ENCODE peak calls at places on chromosomes 3 and 15, in six cellular contexts. H is mesothelial cell of epicardium, V is HL-60, M is cardiac fibroblast, W is fibroblast of lung, Q is osteoblast. D is an unnamed sample.

GRCh38 chr15:98719169-98719515 is 70.8 kb downstream of the IGF1R start:
- DNase-seq in V (no peak), Q (no peak), H (no peak), M (peak; percentile 25), W (peak; percentile 59), D (no peak)

GRCh38 chr3:102235679-102236078 is 199.1 kb upstream of the ZPLD1 start:
- DNase-seq in W (no peak), Q (no peak), V (no peak), M (peak; percentile 23), H (no peak), D (no peak)

GRCh38 chr3:159637895-159638542 is 350.6 kb upstream of the IL12A start:
- DNase-seq in Q (no peak), M (peak; percentile 50), W (peak; percentile 82), H (no peak), V (no peak), D (no peak)

GRCh38 chr3:125166581-125166980 is 46.0 kb downstream of the SLC12A8 start:
- DNase-seq in H (no peak), V (no peak), M (no peak), Q (no peak), W (no peak), D (no peak)

GRCh38 chr3:52149726-52150125 is 4.5 kb downstream of the POC1A start:
- DNase-seq in W (no peak), V (no peak), H (no peak), M (no peak), Q (no peak), D (no peak)

GRCh38 chr3:186356152-186356551 is 5.9 kb downstream of the DGKG start:
- DNase-seq in M (no peak), H (no peak), W (no peak), Q (no peak), V (no peak), D (no peak)

GRCh38 chr3:182440101-182440500 is 353.2 kb upstream of the ATP11B start:
- DNase-seq in H (no peak), M (no peak), Q (no peak), V (no peak), W (no peak), D (no peak)

GRCh38 chr3:192915724-192916123 is 1.9 kb downstream of the MB21D2 start:
- DNase-seq in M (peak; percentile 56), W (peak; percentile 41), V (no peak), H (no peak), Q (no peak), D (no peak)

GRCh38 chr15:20340331-20340811 is 201.2 kb downstream of the GOLGA6L6 start:
- DNase-seq in W (no peak), H (peak; percentile 92), V (no peak), M (no peak), Q (peak; percentile 92), D (no peak)

GRCh38 chr3:126342991-126343661 is 14.1 kb downstream of the KLF15 start:
- DNase-seq in H (peak; percentile 15), V (no peak), W (no peak), Q (peak; percentile 82), M (no peak), D (no peak)
- TF ChIP-seq CTCF in H (no peak), V (no peak), W (no peak), Q (no peak), M (peak; percentile 2), D (no peak)

DNA sequence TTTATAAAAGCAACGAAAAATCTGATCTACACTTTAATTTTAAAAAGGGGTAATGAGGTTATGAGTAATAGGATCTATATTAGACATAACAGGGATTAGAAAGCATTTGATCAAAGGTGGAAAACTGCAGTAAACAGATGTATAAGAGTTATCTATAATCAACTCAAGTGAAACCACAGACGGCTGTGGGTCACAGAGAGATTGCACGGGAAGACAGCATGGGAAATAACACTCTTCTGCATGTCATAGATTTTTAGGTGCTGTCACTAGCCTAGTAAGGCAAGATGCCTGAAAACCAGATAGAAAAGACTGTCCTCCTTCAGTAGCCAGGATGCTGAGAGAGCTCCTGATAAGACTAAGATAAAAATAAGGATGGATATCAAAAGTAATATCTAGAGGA is 1.8 kb downstream of the LYSMD2 start:
- DNase-seq in H (no peak), V (no peak), Q (no peak), W (no peak), M (no peak), D (no peak)
- TF ChIP-seq CTCF in H (no peak), V (no peak), Q (no peak), W (no peak), M (no peak), D (no peak)

GRCh38 chr3:197996855-197997254 is 36.8 kb downstream of the LMLN start:
- DNase-seq in Q (no peak), H (no peak), V (no peak), W (no peak), M (no peak), D (no peak)

GRCh38 chr3:197997936-197998335 is 37.9 kb downstream of the LMLN start:
- DNase-seq in Q (no peak), M (no peak), V (no peak), W (no peak), H (no peak), D (no peak)

GRCh38 chr3:197989651-197990050 is 29.6 kb downstream of the LMLN start:
- DNase-seq in W (no peak), V (no peak), H (no peak), Q (no peak), M (no peak), D (no peak)

GRCh38 chr3:197994736-197995135 is 34.7 kb downstream of the LMLN start:
- DNase-seq in W (no peak), V (no peak), H (no peak), Q (no peak), M (no peak), D (no peak)
- TF ChIP-seq CTCF in W (no peak), V (no peak), H (no peak), Q (no peak), M (no peak), D (no peak)

GRCh38 chr3:69145688-69146087 is 23.3 kb upstream of the LMOD3 start:
- DNase-seq in V (no peak), W (no peak), H (no peak), M (no peak), Q (no peak), D (no peak)
- TF ChIP-seq CTCF in V (no peak), W (no peak), H (no peak), M (no peak), Q (no peak), D (no peak)

GRCh38 chr15:68277605-68278344 is at the start of gene FEM1B:
- DNase-seq in H (peak; percentile 76), V (peak; percentile 90), W (peak; percentile 93), Q (peak; percentile 94), M (peak; percentile 95), D (peak; percentile 82)
- TF ChIP-seq CTCF in H (peak; percentile 8), V (no peak), W (no peak), Q (no peak), M (no peak), D (no peak)

GRCh38 chr15:61091229-61091628 is 137.9 kb downstream of the RORA start:
- DNase-seq in V (no peak), H (no peak), Q (no peak), M (no peak), W (no peak), D (no peak)
- TF ChIP-seq CTCF in V (no peak), H (no peak), Q (no peak), M (no peak), W (no peak), D (no peak)

DNA sequence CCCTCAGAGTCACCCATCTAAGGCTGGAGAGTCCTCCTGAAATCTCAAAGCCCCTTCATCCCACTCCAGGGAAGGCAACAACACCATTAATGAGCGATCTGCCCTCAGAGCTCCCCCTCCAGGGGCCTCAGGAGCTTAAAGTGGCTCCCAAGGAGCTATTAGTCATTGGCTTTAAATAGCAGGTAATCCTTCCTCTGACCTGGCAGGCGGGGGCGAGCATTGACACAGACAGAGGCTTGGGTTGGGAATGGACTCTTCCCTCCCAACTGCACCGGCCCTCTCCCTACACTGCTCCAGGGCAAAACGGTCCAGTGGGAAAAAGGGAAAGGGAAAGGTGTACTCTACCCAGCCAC is 1.4 kb downstream of the MFGE8 start:
- DNase-seq in W (peak; percentile 78), M (peak; percentile 48), Q (peak; percentile 87), V (no peak), H (no peak), D (no peak)
- TF ChIP-seq CTCF in W (no peak), M (no peak), Q (no peak), V (no peak), H (no peak), D (no peak)

GRCh38 chr15:101248274-101248673 is 3.6 kb downstream of the CHSY1 start:
- DNase-seq in H (no peak), V (no peak), Q (no peak), W (no peak), M (no peak), D (no peak)

GRCh38 chr15:101251830-101252820 is at the start of gene CHSY1:
- DNase-seq in H (peak; percentile 74), V (peak; percentile 91), Q (peak; percentile 99), M (peak; percentile 95), W (peak; percentile 94), D (peak; percentile 67)

GRCh38 chr15:101252836-101253235 is 988 bp upstream of the CHSY1 start:
- DNase-seq in M (no peak), V (no peak), H (no peak), Q (no peak), W (no peak), D (no peak)

GRCh38 chr15:101250331-101250730 is 1.5 kb downstream of the CHSY1 start:
- DNase-seq in H (no peak), Q (peak; percentile 97), M (peak; percentile 79), W (peak; percentile 90), V (no peak), D (no peak)

GRCh38 chr15:101250931-101251829 is 668 bp downstream of the CHSY1 start:
- DNase-seq in H (peak; percentile 38), M (peak; percentile 38), W (peak; percentile 50), V (no peak), Q (peak; percentile 94), D (no peak)
- TF ChIP-seq CTCF in H (peak; percentile 18), M (no peak), W (no peak), V (no peak), Q (no peak), D (no peak)